ENCODE peak calls at places on chromosomes 3 and 15, in eight cellular contexts. One of them, this sample, is unnamed.

GRCh38 chr3:164467027-164467426 is 611.3 kb downstream of the SI start:
- DNase-seq in HepG2: no peak
- DNase-seq in neural progenitor cell: no peak
- DNase-seq in mammary epithelial cell: no peak
- DNase-seq in left ventricle myocardium inferior: no peak
- DNase-seq in Panc1: no peak
- DNase-seq in HL-60: no peak
- DNase-seq in psoas muscle: no peak
- DNase-seq in this sample: no peak

GRCh38 chr15:41908681-41909461 is 15.0 kb upstream of the SPTBN5 start:
- DNase-seq in HepG2: no peak
- DNase-seq in neural progenitor cell: no peak
- DNase-seq in mammary epithelial cell: no peak
- DNase-seq in left ventricle myocardium inferior: no peak
- DNase-seq in Panc1: no peak
- DNase-seq in HL-60: no peak
- DNase-seq in psoas muscle: no peak
- DNase-seq in this sample: no peak

GRCh38 chr3:187044206-187044605 is 95.1 kb downstream of the RPL39L start:
- DNase-seq in HepG2: no peak
- DNase-seq in neural progenitor cell: no peak
- DNase-seq in mammary epithelial cell: no peak
- DNase-seq in left ventricle myocardium inferior: peak
- DNase-seq in Panc1: no peak
- DNase-seq in HL-60: peak
- DNase-seq in psoas muscle: no peak
- DNase-seq in this sample: no peak

GRCh38 chr15:41656188-41656587 is 4.0 kb upstream of the MGA start:
- DNase-seq in HepG2: no peak
- DNase-seq in neural progenitor cell: no peak
- DNase-seq in mammary epithelial cell: no peak
- DNase-seq in left ventricle myocardium inferior: no peak
- DNase-seq in Panc1: no peak
- DNase-seq in HL-60: no peak
- DNase-seq in psoas muscle: no peak
- DNase-seq in this sample: no peak

GRCh38 chr3:111801697-111802655 is 57.1 kb upstream of the PHLDB2 start:
- DNase-seq in HepG2: no peak
- DNase-seq in neural progenitor cell: no peak
- DNase-seq in mammary epithelial cell: peak
- DNase-seq in left ventricle myocardium inferior: no peak
- DNase-seq in Panc1: no peak
- DNase-seq in HL-60: no peak
- DNase-seq in psoas muscle: no peak
- DNase-seq in this sample: no peak

GRCh38 chr15:67825880-67826716 is 789 bp downstream of the SKOR1 start:
- DNase-seq in HepG2: no peak
- DNase-seq in neural progenitor cell: peak
- DNase-seq in mammary epithelial cell: no peak
- DNase-seq in left ventricle myocardium inferior: no peak
- DNase-seq in Panc1: no peak
- DNase-seq in HL-60: no peak
- DNase-seq in psoas muscle: no peak
- DNase-seq in this sample: peak

GRCh38 chr15:86854186-86854585 is 774.5 kb downstream of the AGBL1 start:
- DNase-seq in HepG2: no peak
- DNase-seq in neural progenitor cell: no peak
- DNase-seq in mammary epithelial cell: no peak
- DNase-seq in left ventricle myocardium inferior: no peak
- DNase-seq in Panc1: no peak
- DNase-seq in HL-60: no peak
- DNase-seq in psoas muscle: no peak
- DNase-seq in this sample: no peak

GRCh38 chr3:171317133-171317532 is 143.1 kb downstream of the TNIK start:
- DNase-seq in HepG2: no peak
- DNase-seq in neural progenitor cell: no peak
- DNase-seq in mammary epithelial cell: no peak
- DNase-seq in left ventricle myocardium inferior: peak
- DNase-seq in Panc1: no peak
- DNase-seq in HL-60: no peak
- DNase-seq in psoas muscle: no peak
- DNase-seq in this sample: no peak

GRCh38 chr15:36896949-36897348 is 203.4 kb downstream of the MEIS2 start:
- DNase-seq in HepG2: no peak
- DNase-seq in neural progenitor cell: peak
- DNase-seq in mammary epithelial cell: no peak
- DNase-seq in left ventricle myocardium inferior: no peak
- DNase-seq in Panc1: no peak
- DNase-seq in HL-60: no peak
- DNase-seq in psoas muscle: no peak
- DNase-seq in this sample: no peak

GRCh38 chr15:57462391-57462790 is 86.1 kb downstream of the CGNL1 start:
- DNase-seq in HepG2: no peak
- DNase-seq in neural progenitor cell: no peak
- DNase-seq in mammary epithelial cell: peak
- DNase-seq in left ventricle myocardium inferior: no peak
- DNase-seq in Panc1: no peak
- DNase-seq in HL-60: no peak
- DNase-seq in psoas muscle: no peak
- DNase-seq in this sample: no peak

GRCh38 chr3:114597012-114597411 is 303.2 kb downstream of the TIGIT start:
- DNase-seq in HepG2: no peak
- DNase-seq in neural progenitor cell: no peak
- DNase-seq in mammary epithelial cell: no peak
- DNase-seq in left ventricle myocardium inferior: no peak
- DNase-seq in Panc1: no peak
- DNase-seq in HL-60: no peak
- DNase-seq in psoas muscle: no peak
- DNase-seq in this sample: no peak

GRCh38 chr3:133487920-133488540 is 85.5 kb upstream of the CDV3 start:
- DNase-seq in HepG2: peak
- DNase-seq in neural progenitor cell: peak
- DNase-seq in mammary epithelial cell: no peak
- DNase-seq in left ventricle myocardium inferior: no peak
- DNase-seq in Panc1: no peak
- DNase-seq in HL-60: peak
- DNase-seq in psoas muscle: no peak
- DNase-seq in this sample: no peak

GRCh38 chr3:40129981-40130380 is 179.5 kb upstream of the EIF1B start:
- DNase-seq in HepG2: no peak
- DNase-seq in neural progenitor cell: no peak
- DNase-seq in mammary epithelial cell: no peak
- DNase-seq in left ventricle myocardium inferior: no peak
- DNase-seq in Panc1: no peak
- DNase-seq in HL-60: no peak
- DNase-seq in psoas muscle: no peak
- DNase-seq in this sample: no peak

GRCh38 chr3:132407025-132407424 is 10.3 kb upstream of the DNAJC13 start:
- DNase-seq in HepG2: no peak
- DNase-seq in neural progenitor cell: no peak
- DNase-seq in mammary epithelial cell: no peak
- DNase-seq in left ventricle myocardium inferior: no peak
- DNase-seq in Panc1: no peak
- DNase-seq in HL-60: no peak
- DNase-seq in psoas muscle: no peak
- DNase-seq in this sample: no peak

GRCh38 chr15:71149645-71150557 is 34.6 kb downstream of the THSD4 start:
- DNase-seq in HepG2: no peak
- DNase-seq in neural progenitor cell: no peak
- DNase-seq in mammary epithelial cell: no peak
- DNase-seq in left ventricle myocardium inferior: peak
- DNase-seq in Panc1: no peak
- DNase-seq in HL-60: no peak
- DNase-seq in psoas muscle: no peak
- DNase-seq in this sample: no peak

GRCh38 chr15:75844629-75845390 is 1.6 kb downstream of the UBE2Q2 start:
- DNase-seq in HepG2: no peak
- DNase-seq in neural progenitor cell: no peak
- DNase-seq in mammary epithelial cell: no peak
- DNase-seq in left ventricle myocardium inferior: no peak
- DNase-seq in Panc1: no peak
- DNase-seq in HL-60: no peak
- DNase-seq in psoas muscle: no peak
- DNase-seq in this sample: no peak

GRCh38 chr15:75842722-75843617 is at the start of gene UBE2Q2:
- DNase-seq in HepG2: peak
- DNase-seq in neural progenitor cell: peak
- DNase-seq in mammary epithelial cell: peak
- DNase-seq in left ventricle myocardium inferior: peak
- DNase-seq in Panc1: no peak
- DNase-seq in HL-60: peak
- DNase-seq in psoas muscle: peak
- DNase-seq in this sample: peak

GRCh38 chr15:75849167-75849566 is 5.9 kb downstream of the UBE2Q2 start:
- DNase-seq in HepG2: no peak
- DNase-seq in neural progenitor cell: no peak
- DNase-seq in mammary epithelial cell: no peak
- DNase-seq in left ventricle myocardium inferior: no peak
- DNase-seq in Panc1: no peak
- DNase-seq in HL-60: no peak
- DNase-seq in psoas muscle: no peak
- DNase-seq in this sample: no peak

GRCh38 chr15:75840659-75841058 is 2.6 kb upstream of the UBE2Q2 start:
- DNase-seq in HepG2: no peak
- DNase-seq in neural progenitor cell: no peak
- DNase-seq in mammary epithelial cell: no peak
- DNase-seq in left ventricle myocardium inferior: no peak
- DNase-seq in Panc1: no peak
- DNase-seq in HL-60: no peak
- DNase-seq in psoas muscle: no peak
- DNase-seq in this sample: no peak

DNA sequence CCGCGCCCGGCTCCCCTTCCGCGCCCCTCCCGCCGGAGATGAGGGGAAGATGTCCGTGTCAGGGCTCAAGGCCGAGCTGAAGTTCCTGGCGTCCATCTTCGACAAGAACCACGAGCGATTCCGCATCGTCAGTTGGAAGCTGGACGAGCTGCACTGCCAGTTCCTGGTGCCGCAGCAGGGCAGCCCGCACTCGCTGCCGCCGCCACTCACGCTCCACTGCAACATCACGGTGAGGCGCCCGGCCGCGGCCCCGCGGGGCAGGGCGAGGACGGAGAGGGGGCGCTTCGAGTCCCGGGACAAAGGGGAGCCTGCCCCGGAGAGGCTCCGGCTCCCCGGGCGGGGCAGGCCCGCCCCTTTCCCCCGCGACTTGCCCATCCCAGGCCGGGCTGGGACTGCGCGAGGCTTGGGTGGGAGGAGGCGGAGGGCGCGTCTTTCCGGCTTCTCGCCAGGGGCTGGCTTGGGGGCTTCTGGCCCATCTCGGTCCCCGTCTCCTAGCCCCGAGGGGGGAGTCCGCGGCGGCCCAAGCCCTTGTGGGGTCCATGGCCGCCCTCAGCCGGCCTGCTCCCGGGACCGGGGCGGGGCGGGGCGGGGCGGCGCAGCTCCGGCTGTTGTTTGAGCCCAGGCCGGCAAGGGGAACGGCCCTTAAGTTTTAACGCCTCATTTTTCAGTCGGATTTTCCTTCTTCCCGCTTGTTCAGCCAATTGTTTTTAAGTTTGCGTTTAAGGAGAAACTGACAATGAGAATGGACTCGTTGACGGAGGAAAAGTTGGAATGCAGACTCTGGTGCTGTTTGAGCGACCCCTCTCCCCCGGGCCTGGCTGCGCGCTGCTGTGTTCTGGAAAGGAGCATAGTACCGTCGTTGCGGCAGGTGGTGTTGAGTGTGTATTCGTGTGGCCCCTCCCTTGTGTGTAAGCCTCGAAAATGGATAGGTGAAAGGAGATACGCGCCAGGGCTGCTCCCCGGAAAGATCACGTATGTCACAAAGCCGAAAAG is 667 bp downstream of the UBE2Q2 start:
- DNase-seq in HepG2: peak
- DNase-seq in neural progenitor cell: peak
- DNase-seq in mammary epithelial cell: peak
- DNase-seq in left ventricle myocardium inferior: peak
- DNase-seq in Panc1: no peak
- DNase-seq in HL-60: peak
- DNase-seq in psoas muscle: peak
- DNase-seq in this sample: peak
- H3K27ac ChIP-seq in HepG2: peak
- H3K27ac ChIP-seq in neural progenitor cell: no peak
- H3K27ac ChIP-seq in mammary epithelial cell: peak
- H3K27ac ChIP-seq in left ventricle myocardium inferior: peak
- H3K27ac ChIP-seq in Panc1: peak
- H3K27ac ChIP-seq in HL-60: peak
- H3K27ac ChIP-seq in psoas muscle: peak
- H3K27ac ChIP-seq in this sample: peak

DNA sequence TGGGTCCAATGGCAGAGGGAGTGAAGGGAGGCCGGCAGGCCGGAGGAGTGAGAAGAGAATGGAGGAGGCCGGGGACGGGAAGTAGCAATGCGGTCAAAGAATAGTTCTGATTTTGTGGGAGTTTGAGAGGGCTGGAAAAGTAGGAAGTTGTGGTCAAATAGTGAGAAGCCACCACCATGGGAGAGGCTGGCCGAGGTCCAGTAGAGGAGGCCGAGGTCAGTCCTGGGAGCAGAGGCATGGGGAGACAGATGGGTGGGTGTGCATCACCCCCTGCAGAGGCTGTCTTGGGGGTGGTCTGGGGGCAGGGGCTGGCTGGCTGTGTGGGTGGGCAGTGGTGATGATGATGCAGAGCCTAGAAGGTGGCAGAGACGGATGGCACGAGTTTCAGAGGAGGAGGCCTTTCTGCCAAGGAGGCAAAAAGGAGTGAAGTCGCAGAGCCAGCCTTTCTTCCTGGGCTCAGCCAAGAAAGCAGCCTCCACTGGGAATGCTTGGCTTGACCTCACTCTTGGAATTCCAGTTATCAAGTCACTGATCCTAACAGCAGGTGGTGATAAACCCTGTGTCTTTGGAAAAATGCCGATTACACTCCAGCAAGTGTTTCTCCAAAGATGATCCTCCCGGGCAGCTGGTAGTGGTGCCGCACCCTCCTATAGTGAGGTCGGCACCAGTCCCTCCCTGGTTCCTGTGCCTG is 57.3 kb downstream of the ARNT2 start:
- DNase-seq in HepG2: no peak
- DNase-seq in neural progenitor cell: no peak
- DNase-seq in mammary epithelial cell: no peak
- DNase-seq in left ventricle myocardium inferior: no peak
- DNase-seq in Panc1: no peak
- DNase-seq in HL-60: no peak
- DNase-seq in psoas muscle: peak
- DNase-seq in this sample: no peak
- TF ChIP-seq CTCF in HepG2: no peak
- TF ChIP-seq CTCF in neural progenitor cell: no peak
- TF ChIP-seq CTCF in mammary epithelial cell: no peak
- TF ChIP-seq CTCF in left ventricle myocardium inferior: no peak
- TF ChIP-seq CTCF in Panc1: no peak
- TF ChIP-seq CTCF in HL-60: no peak
- TF ChIP-seq CTCF in psoas muscle: no peak
- TF ChIP-seq CTCF in this sample: no peak

GRCh38 chr3:149374391-149374790 is 3.1 kb downstream of the TM4SF1 start:
- DNase-seq in HepG2: no peak
- DNase-seq in neural progenitor cell: no peak
- DNase-seq in mammary epithelial cell: no peak
- DNase-seq in left ventricle myocardium inferior: no peak
- DNase-seq in Panc1: no peak
- DNase-seq in HL-60: no peak
- DNase-seq in psoas muscle: no peak
- DNase-seq in this sample: no peak
- H3K4me3 ChIP-seq in HepG2: peak
- H3K4me3 ChIP-seq in neural progenitor cell: no peak
- H3K4me3 ChIP-seq in mammary epithelial cell: no peak
- H3K4me3 ChIP-seq in left ventricle myocardium inferior: peak
- H3K4me3 ChIP-seq in Panc1: peak
- H3K4me3 ChIP-seq in HL-60: no peak
- H3K4me3 ChIP-seq in psoas muscle: peak
- H3K4me3 ChIP-seq in this sample: no peak

GRCh38 chr3:63950698-63951097 is 38.5 kb upstream of the SCAANT1 start:
- DNase-seq in HepG2: no peak
- DNase-seq in neural progenitor cell: no peak
- DNase-seq in mammary epithelial cell: no peak
- DNase-seq in left ventricle myocardium inferior: no peak
- DNase-seq in Panc1: no peak
- DNase-seq in HL-60: no peak
- DNase-seq in psoas muscle: no peak
- DNase-seq in this sample: no peak
- H3K27ac ChIP-seq in HepG2: no peak
- H3K27ac ChIP-seq in neural progenitor cell: no peak
- H3K27ac ChIP-seq in mammary epithelial cell: no peak
- H3K27ac ChIP-seq in left ventricle myocardium inferior: no peak
- H3K27ac ChIP-seq in Panc1: no peak
- H3K27ac ChIP-seq in HL-60: no peak
- H3K27ac ChIP-seq in psoas muscle: no peak
- H3K27ac ChIP-seq in this sample: no peak

This sample was measured in kidney.